ENCODE peak calls at places on chromosomes 2 and 18, in ten cellular contexts. K is upper lobe of left lung, A is K562, L is MM.1S, T is transverse colon, G is tibial artery, R is A673, X is GM23248, U is aorta, M is neuronal stem cell. O is an unnamed sample. For H3K4me1 and H3K9me3, the result is how much of the 10 kb centered on the place peaks cover.

GRCh38 chr2:27212626-27213471 is 781 bp upstream of the SLC5A6 start:
- DNase-seq in K (no peak), A (peak), L (peak), T (no peak), G (no peak), R (peak), X (peak), U (no peak), M (no peak), O (no peak)

GRCh38 chr2:100107911-100108647 is 34.3 kb downstream of the AFF3 start:
- DNase-seq in K (no peak), A (no peak), L (no peak), T (no peak), G (no peak), R (no peak), X (no peak), U (no peak), M (no peak), O (no peak)

GRCh38 chr18:47953471-47953931 is 23.0 kb upstream of the SMAD2 start:
- DNase-seq in K (no peak), A (no peak), L (peak), T (peak), G (peak), R (peak), X (peak), U (peak), M (no peak), O (no peak)

GRCh38 chr2:104849618-104850097 is 4.3 kb upstream of the POU3F3 start:
- DNase-seq in K (no peak), A (peak), L (peak), T (peak), G (no peak), R (peak), X (peak), U (no peak), M (no peak), O (no peak)

GRCh38 chr2:120863173-120863545 is 127.5 kb downstream of the GLI2 start:
- DNase-seq in K (no peak), A (peak), L (no peak), T (no peak), G (no peak), R (no peak), X (no peak), U (peak), M (no peak), O (no peak)

GRCh38 chr2:10709290-10709939 is 12.0 kb upstream of the ATP6V1C2 start:
- DNase-seq in K (no peak), A (peak), L (no peak), T (peak), G (no peak), R (peak), X (peak), U (peak), M (no peak), O (no peak)

GRCh38 chr18:8478166-8478967 is 130.9 kb upstream of the RAB12 start:
- DNase-seq in K (no peak), A (peak), L (peak), T (peak), G (no peak), R (peak), X (peak), U (peak), M (peak), O (no peak)

GRCh38 chr2:38146917-38147307 is 71.0 kb upstream of the CYP1B1 start:
- DNase-seq in K (no peak), A (peak), L (no peak), T (no peak), G (peak), R (no peak), X (peak), U (no peak), M (no peak), O (no peak)

GRCh38 chr2:64637931-64638330 is 15.8 kb downstream of the SERTAD2 start:
- DNase-seq in K (no peak), A (peak), L (peak), T (no peak), G (no peak), R (peak), X (peak), U (no peak), M (no peak), O (no peak)

GRCh38 chr2:113111823-113112287 is 15.5 kb upstream of the IL1RN start:
- DNase-seq in K (no peak), A (no peak), L (no peak), T (no peak), G (no peak), R (no peak), X (no peak), U (no peak), M (no peak), O (no peak)

GRCh38 chr2:226739508-226740030 is 60.1 kb downstream of the IRS1 start:
- DNase-seq in K (no peak), A (no peak), L (no peak), T (no peak), G (no peak), R (no peak), X (no peak), U (no peak), M (no peak), O (no peak)

GRCh38 chr2:118089015-118089800 is 937 bp downstream of the INSIG2 start:
- DNase-seq in K (no peak), A (peak), L (peak), T (peak), G (peak), R (peak), X (peak), U (no peak), M (peak), O (peak)

GRCh38 chr2:239386001-239386670 is 14.7 kb downstream of the HDAC4 start:
- DNase-seq in K (no peak), A (no peak), L (no peak), T (no peak), G (no peak), R (no peak), X (no peak), U (no peak), M (no peak), O (no peak)
- H3K4me1 ChIP-seq in K (under half), A (under half), L (under half), T (under half), G (under half), R (under half), X (under half), U (under half), M (under half), O (under half)

GRCh38 chr2:95058989-95059601 is 33.6 kb downstream of the MAL start:
- DNase-seq in K (peak), A (no peak), L (no peak), T (no peak), G (no peak), R (no peak), X (no peak), U (peak), M (no peak), O (no peak)
- H3K9me3 ChIP-seq in K (under half), A (under half), L (under half), T (under half), G (under half), R (under half), X (under half), U (under half), M (under half), O (under half)

GRCh38 chr2:42339191-42339912 is 21.7 kb downstream of the COX7A2L start:
- DNase-seq in K (peak), A (no peak), L (no peak), T (no peak), G (no peak), R (no peak), X (peak), U (no peak), M (no peak), O (no peak)

GRCh38 chr2:42340938-42341636 is 19.9 kb downstream of the COX7A2L start:
- DNase-seq in K (no peak), A (no peak), L (no peak), T (no peak), G (no peak), R (no peak), X (no peak), U (no peak), M (no peak), O (no peak)

GRCh38 chr2:42342795-42343241 is 18.2 kb downstream of the COX7A2L start:
- DNase-seq in K (peak), A (no peak), L (no peak), T (no peak), G (no peak), R (no peak), X (no peak), U (no peak), M (no peak), O (no peak)

GRCh38 chr2:42340045-42340937 is 20.7 kb downstream of the COX7A2L start:
- DNase-seq in K (peak), A (no peak), L (no peak), T (no peak), G (no peak), R (no peak), X (no peak), U (no peak), M (no peak), O (no peak)

GRCh38 chr2:42342061-42342794 is 18.8 kb downstream of the COX7A2L start:
- DNase-seq in K (no peak), A (no peak), L (no peak), T (no peak), G (peak), R (peak), X (peak), U (no peak), M (no peak), O (no peak)
- H3K27ac ChIP-seq in K (peak), A (no peak), L (no peak), T (no peak), G (peak), R (no peak), X (peak), U (peak), M (no peak), O (no peak)

DNA sequence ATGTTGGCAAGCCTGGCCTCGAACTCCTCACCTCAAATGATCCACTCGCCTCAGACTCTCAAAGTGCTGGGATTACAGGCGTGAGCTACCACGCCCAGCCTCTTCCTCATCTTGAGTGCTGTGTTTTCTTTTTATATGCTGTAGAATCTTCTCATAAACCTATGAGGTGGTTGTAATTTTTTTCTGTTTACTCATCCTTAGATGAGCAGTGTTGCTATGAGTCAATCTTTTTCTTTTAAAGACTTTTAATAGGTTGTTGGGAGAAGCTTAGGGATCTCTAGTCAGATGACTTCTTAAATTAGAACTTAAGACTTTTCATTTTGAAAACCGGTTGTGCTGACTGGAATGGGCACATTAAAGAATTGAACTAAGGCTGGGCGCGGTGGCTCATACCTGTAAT is 8.7 kb upstream of the AAK1 start:
- DNase-seq in K (no peak), A (no peak), L (no peak), T (no peak), G (no peak), R (no peak), X (peak), U (no peak), M (no peak), O (no peak)
- H3K4me1 ChIP-seq in K (under half), A (under half), L (under half), T (under half), G (under half), R (under half), X (under half), U (under half), M (under half), O (under half)

DNA sequence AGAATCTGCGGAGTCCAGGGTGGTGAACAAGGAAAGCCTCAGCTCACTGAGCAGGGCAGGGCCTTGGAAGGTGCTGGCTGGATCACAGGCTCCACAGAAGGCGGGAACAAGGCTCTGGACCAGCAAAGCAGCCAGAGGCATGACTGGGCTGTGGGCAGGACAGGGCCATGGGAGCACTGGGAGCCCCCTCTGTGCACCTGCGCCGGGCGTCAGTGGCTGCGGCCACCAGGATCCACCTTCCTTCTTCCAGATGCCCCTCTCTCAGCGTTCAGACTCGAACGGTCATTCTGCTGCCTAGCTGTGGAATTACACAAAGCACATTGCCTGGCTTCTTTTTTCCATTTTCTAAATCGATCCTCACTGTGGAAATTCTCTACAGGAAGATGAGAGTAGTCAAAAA is 621.2 kb downstream of the GALR1 start:
- DNase-seq in K (peak), A (no peak), L (no peak), T (no peak), G (no peak), R (no peak), X (no peak), U (no peak), M (no peak), O (no peak)
- H3K9me3 ChIP-seq in K (under half), A (under half), L (under half), T (under half), G (under half), R (under half), X (under half), U (under half), M (under half), O (under half)

GRCh38 chr2:19649785-19650380 is 251.9 kb downstream of the TTC32 start:
- DNase-seq in K (no peak), A (no peak), L (no peak), T (no peak), G (peak), R (no peak), X (peak), U (no peak), M (no peak), O (no peak)
- H3K27ac ChIP-seq in K (no peak), A (no peak), L (no peak), T (no peak), G (peak), R (no peak), X (peak), U (no peak), M (no peak), O (no peak)

O was measured in naive thymus-derived CD4-positive, alpha-beta T cell.